ENCODE peak calls at places on chromosomes 16 and 17, in nine cellular contexts. W is upper lobe of right lung; C is GM23248; P is uterus; M is CD8-positive, alpha-beta T cell; V is body of pancreas; I is heart right ventricle; B is PC-9; G is PC-3. U is an unnamed sample. For H3K27me3, the result is how much of the 10 kb centered on the place peaks cover.

GRCh38 chr16:48676836-48677235 is 66.9 kb upstream of the N4BP1 start:
- DNase-seq in W (no peak), C (peak), P (no peak), M (no peak), V (no peak), I (no peak), B (no peak), G (peak), U (no peak)

GRCh38 chr17:79812969-79813825 is 16.3 kb upstream of the CBX8 start:
- DNase-seq in W (no peak), C (peak), P (no peak), M (no peak), V (no peak), I (no peak), B (no peak), G (no peak), U (no peak)

GRCh38 chr16:73179671-73180370 is 131.9 kb upstream of the ZFHX3 start:
- DNase-seq in W (no peak), C (no peak), P (peak), M (no peak), V (peak), I (peak), B (no peak), G (no peak), U (no peak)

GRCh38 chr16:78364501-78364900 is 265.0 kb downstream of the WWOX start:
- DNase-seq in W (no peak), C (no peak), P (no peak), M (no peak), V (no peak), I (no peak), B (no peak), G (no peak), U (no peak)

GRCh38 chr17:36920032-36921000 is 17.0 kb upstream of the LHX1 start:
- DNase-seq in W (no peak), C (no peak), P (no peak), M (no peak), V (no peak), I (no peak), B (peak), G (peak), U (no peak)

GRCh38 chr16:66512589-66513404 is 37.1 kb downstream of the TK2 start:
- DNase-seq in W (no peak), C (peak), P (no peak), M (no peak), V (no peak), I (no peak), B (peak), G (peak), U (no peak)

GRCh38 chr17:65355246-65355645 is 206.2 kb downstream of the AXIN2 start:
- DNase-seq in W (no peak), C (no peak), P (no peak), M (no peak), V (no peak), I (no peak), B (no peak), G (peak), U (no peak)

GRCh38 chr17:74737299-74738050 is 419 bp downstream of the RAB37 start:
- DNase-seq in W (no peak), C (peak), P (no peak), M (no peak), V (no peak), I (no peak), B (no peak), G (peak), U (no peak)

GRCh38 chr17:45768000-45768399 is 16.1 kb upstream of the CRHR1 start:
- DNase-seq in W (no peak), C (peak), P (no peak), M (no peak), V (no peak), I (no peak), B (no peak), G (peak), U (no peak)

GRCh38 chr17:3659541-3660111 is 8.8 kb downstream of the TAX1BP3 start:
- DNase-seq in W (no peak), C (peak), P (peak), M (no peak), V (peak), I (peak), B (peak), G (peak), U (no peak)

GRCh38 chr17:4980644-4981216 is 6.7 kb downstream of the CAMTA2 start:
- DNase-seq in W (no peak), C (peak), P (no peak), M (no peak), V (peak), I (no peak), B (no peak), G (peak), U (no peak)

GRCh38 chr16:8958344-8958808 is 5.3 kb downstream of the USP7 start:
- DNase-seq in W (no peak), C (peak), P (peak), M (no peak), V (peak), I (no peak), B (no peak), G (peak), U (no peak)

GRCh38 chr17:31112001-31112661 is 17.4 kb downstream of the NF1 start:
- DNase-seq in W (no peak), C (peak), P (no peak), M (no peak), V (no peak), I (no peak), B (no peak), G (no peak), U (no peak)

GRCh38 chr16:63787014-63787413 is 1334.8 kb downstream of the CDH11 start:
- DNase-seq in W (no peak), C (no peak), P (no peak), M (no peak), V (no peak), I (no peak), B (no peak), G (no peak), U (no peak)

GRCh38 chr17:17516941-17517720 is 20.9 kb upstream of the RASD1 start:
- DNase-seq in W (no peak), C (no peak), P (no peak), M (no peak), V (no peak), I (no peak), B (no peak), G (no peak), U (no peak)

GRCh38 chr17:35868791-35869190 is at the start of gene HEATR9:
- DNase-seq in W (no peak), C (no peak), P (no peak), M (no peak), V (no peak), I (no peak), B (no peak), G (no peak), U (no peak)

GRCh38 chr16:26050489-26050888 is 358.7 kb downstream of the HS3ST4 start:
- DNase-seq in W (no peak), C (no peak), P (no peak), M (no peak), V (no peak), I (no peak), B (no peak), G (no peak), U (no peak)

GRCh38 chr16:70522216-70523000 is 946 bp downstream of the COG4 start:
- DNase-seq in W (no peak), C (no peak), P (no peak), M (no peak), V (no peak), I (no peak), B (no peak), G (no peak), U (no peak)

GRCh38 chr16:5634781-5635180 is 537.2 kb upstream of the EEF2KMT start:
- DNase-seq in W (no peak), C (no peak), P (no peak), M (no peak), V (no peak), I (no peak), B (no peak), G (no peak), U (no peak)
- H3K27ac ChIP-seq in W (no peak), C (no peak), P (no peak), M (no peak), V (no peak), I (no peak), B (no peak), G (no peak), U (no peak)

GRCh38 chr17:46814446-46814845 is 4.0 kb downstream of the WNT3 start:
- DNase-seq in W (no peak), C (no peak), P (no peak), M (no peak), V (no peak), I (no peak), B (no peak), G (no peak), U (no peak)
- H3K27me3 ChIP-seq in W (under half), C (under half), P (under half), M (under half), V (under half), I (half or more), B (under half), G (under half), U (under half)

DNA sequence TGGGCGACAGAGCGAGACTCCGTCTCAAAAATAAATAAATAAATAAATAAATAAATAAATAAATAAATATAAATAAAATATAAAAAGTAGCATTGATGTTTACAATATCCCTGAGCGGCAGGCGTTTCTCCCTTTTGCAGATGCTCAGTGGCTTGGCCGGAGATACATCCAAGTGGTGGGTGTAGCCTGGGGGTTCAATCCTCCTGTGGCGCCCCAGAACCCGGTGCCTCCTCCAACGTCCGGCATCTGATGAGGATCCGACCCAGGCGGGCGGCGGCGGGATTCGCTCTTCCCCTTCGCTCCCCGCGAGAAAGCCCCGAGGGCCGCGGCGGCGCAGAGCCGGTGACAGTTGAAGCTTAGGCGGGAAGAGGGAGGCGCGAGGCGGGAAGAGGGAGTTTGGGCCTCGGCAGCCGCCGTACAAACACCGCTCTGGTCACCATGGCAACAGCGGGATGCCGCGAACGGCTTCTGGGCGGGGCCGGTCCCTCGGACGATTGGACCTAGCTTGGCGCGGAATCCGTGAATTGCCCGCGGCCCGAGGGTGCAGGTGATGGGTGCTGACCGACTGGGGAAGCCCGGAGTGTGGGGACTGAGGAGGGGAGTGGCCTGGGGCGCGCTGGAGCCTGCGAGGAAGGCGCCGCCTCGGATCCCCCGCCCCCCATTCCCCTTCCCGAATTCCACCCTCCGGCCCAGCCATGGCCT is 12.7 kb upstream of the ALDOA start:
- DNase-seq in W (peak), C (peak), P (peak), M (peak), V (peak), I (peak), B (peak), G (peak), U (peak)
- H3K27ac ChIP-seq in W (peak), C (peak), P (peak), M (no peak), V (no peak), I (no peak), B (peak), G (peak), U (peak)

DNA sequence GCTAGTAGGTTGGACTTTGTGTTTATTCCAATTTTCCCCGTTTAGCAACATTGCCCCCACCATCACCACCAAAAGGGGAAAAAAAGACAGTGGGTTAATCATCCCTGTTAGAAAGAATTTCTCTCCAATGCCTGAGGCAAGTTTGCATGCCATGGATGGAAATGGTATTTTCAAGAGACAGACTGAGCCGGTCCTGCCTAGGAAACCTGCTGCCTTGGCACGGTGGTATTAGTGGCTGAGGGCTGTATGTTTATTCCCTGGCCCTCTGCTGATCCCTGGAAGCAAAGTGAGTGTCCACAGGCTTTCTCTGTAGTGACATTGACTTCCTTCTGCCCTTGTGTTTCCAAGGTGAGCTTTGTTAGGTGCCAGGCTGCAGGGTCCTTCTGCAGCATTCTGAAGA is 427.0 kb upstream of the RBFOX1 start:
- DNase-seq in W (no peak), C (no peak), P (no peak), M (no peak), V (no peak), I (no peak), B (no peak), G (no peak), U (no peak)
- H3K27me3 ChIP-seq in W (under half), C (under half), P (under half), M (under half), V (under half), I (under half), B (under half), G (under half), U (under half)

GRCh38 chr16:89312598-89313299 is 95.2 kb downstream of the ZNF778 start:
- DNase-seq in W (no peak), C (no peak), P (no peak), M (no peak), V (no peak), I (no peak), B (no peak), G (no peak), U (no peak)
- H3K27ac ChIP-seq in W (no peak), C (no peak), P (no peak), M (no peak), V (no peak), I (no peak), B (no peak), G (no peak), U (peak)

GRCh38 chr16:1069154-1069553 is 3.4 kb upstream of the SSTR5 start:
- DNase-seq in W (no peak), C (no peak), P (no peak), M (no peak), V (peak), I (no peak), B (no peak), G (no peak), U (no peak)

GRCh38 chr16:1067629-1068028 is 4.9 kb upstream of the SSTR5 start:
- DNase-seq in W (no peak), C (no peak), P (no peak), M (no peak), V (no peak), I (no peak), B (no peak), G (no peak), U (no peak)

GRCh38 chr16:1066584-1067172 is 5.9 kb upstream of the SSTR5 start:
- DNase-seq in W (no peak), C (no peak), P (no peak), M (no peak), V (no peak), I (no peak), B (no peak), G (no peak), U (no peak)

GRCh38 chr16:1070084-1070987 is 2.2 kb upstream of the SSTR5 start:
- DNase-seq in W (no peak), C (no peak), P (no peak), M (no peak), V (no peak), I (no peak), B (no peak), G (no peak), U (no peak)

DNA sequence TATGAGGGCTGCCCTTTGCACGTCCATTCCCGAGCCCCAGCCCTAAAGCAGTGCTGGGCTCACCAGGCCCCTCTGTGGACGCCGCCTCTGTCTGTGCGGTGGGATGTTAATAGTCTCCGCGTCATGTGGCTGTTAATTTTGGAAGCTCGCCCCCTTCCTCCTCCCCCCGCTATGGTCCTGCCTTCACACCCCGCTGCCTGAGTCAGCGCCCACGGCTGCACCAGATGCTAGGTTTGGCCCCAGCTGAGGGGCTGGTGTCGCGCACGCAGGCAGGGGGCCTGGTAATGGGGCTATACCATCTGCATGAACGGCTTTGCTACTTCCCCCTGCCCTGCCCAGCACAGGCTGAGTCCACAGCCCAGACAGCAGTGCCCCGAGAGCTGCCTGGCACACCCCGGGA is 4.1 kb upstream of the SSTR5 start:
- DNase-seq in W (no peak), C (no peak), P (no peak), M (no peak), V (no peak), I (no peak), B (no peak), G (no peak), U (no peak)
- H3K27me3 ChIP-seq in W (half or more), C (under half), P (under half), M (under half), V (under half), I (half or more), B (under half), G (under half), U (under half)

GRCh38 chr17:9647014-9647413 is 1.7 kb downstream of the USP43 start:
- DNase-seq in W (no peak), C (no peak), P (no peak), M (no peak), V (peak), I (no peak), B (peak), G (peak), U (no peak)

GRCh38 chr17:9645858-9646555 is 690 bp downstream of the USP43 start:
- DNase-seq in W (peak), C (peak), P (no peak), M (no peak), V (peak), I (peak), B (peak), G (peak), U (no peak)

GRCh38 chr17:9646556-9646905 is 1.2 kb downstream of the USP43 start:
- DNase-seq in W (no peak), C (no peak), P (no peak), M (no peak), V (no peak), I (no peak), B (no peak), G (no peak), U (no peak)

GRCh38 chr17:9644910-9645751 is at the start of gene USP43:
- DNase-seq in W (peak), C (peak), P (no peak), M (no peak), V (peak), I (no peak), B (peak), G (peak), U (no peak)

DNA sequence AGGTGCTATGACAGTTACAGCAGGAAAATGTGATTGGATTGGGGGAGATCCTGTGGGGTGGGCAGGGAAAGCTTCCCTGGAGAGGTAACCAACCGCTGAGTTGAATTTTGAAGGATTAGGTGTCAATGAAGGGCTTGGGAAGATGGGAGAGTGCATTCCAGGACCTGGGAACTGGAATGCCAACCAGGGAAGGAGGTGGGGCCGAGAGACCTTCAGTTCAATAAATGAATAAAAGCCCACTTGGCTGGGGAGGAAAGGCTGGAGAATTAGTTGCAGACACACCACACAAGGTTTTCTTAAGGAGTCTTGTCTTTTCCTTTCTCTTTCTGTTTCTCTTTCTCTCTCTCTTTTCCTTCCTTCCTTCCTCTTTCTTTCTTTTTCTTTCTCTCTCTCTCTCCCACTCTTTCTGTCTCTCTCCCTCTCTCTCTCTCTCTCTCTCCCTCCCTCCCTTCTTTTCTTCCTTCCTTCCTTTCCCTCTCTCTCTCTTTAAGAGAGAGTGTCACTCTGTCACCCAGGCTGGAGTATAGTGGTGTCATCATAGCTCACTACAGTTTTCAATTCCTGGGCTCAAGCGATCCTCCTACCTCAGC is 3.3 kb downstream of the USP43 start:
- DNase-seq in W (no peak), C (no peak), P (no peak), M (no peak), V (no peak), I (no peak), B (no peak), G (no peak), U (no peak)
- H3K27ac ChIP-seq in W (no peak), C (no peak), P (no peak), M (no peak), V (no peak), I (no peak), B (peak), G (peak), U (no peak)

DNA sequence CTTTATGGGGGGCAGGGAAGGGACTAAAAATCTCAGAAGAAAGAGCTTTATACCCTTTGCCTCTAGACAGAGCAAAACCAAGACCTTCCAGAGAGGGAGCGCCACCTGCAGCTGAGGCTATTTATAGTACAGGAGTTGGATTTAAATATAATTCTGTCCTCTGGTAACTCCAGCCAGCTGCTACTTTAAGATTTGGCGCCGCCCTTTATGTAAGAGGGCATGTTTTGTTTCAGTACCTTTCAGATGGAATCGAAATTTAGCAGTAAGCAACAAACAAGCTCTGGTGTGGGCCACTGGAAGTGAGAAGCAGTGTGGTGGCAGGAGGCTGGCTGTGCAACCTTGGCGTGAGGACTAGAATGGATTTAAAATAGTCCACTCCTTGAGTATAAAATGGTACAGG is 5.2 kb upstream of the GUCY2D start:
- DNase-seq in W (no peak), C (peak), P (no peak), M (peak), V (peak), I (peak), B (peak), G (peak), U (no peak)
- H3K27me3 ChIP-seq in W (half or more), C (under half), P (under half), M (under half), V (under half), I (under half), B (under half), G (under half), U (under half)

GRCh38 chr16:68093816-68094613 is 8.8 kb downstream of the NFATC3 start:
- DNase-seq in W (no peak), C (peak), P (no peak), M (no peak), V (no peak), I (no peak), B (no peak), G (peak), U (no peak)
- H3K27ac ChIP-seq in W (no peak), C (peak), P (no peak), M (no peak), V (no peak), I (no peak), B (no peak), G (no peak), U (no peak)

DNA sequence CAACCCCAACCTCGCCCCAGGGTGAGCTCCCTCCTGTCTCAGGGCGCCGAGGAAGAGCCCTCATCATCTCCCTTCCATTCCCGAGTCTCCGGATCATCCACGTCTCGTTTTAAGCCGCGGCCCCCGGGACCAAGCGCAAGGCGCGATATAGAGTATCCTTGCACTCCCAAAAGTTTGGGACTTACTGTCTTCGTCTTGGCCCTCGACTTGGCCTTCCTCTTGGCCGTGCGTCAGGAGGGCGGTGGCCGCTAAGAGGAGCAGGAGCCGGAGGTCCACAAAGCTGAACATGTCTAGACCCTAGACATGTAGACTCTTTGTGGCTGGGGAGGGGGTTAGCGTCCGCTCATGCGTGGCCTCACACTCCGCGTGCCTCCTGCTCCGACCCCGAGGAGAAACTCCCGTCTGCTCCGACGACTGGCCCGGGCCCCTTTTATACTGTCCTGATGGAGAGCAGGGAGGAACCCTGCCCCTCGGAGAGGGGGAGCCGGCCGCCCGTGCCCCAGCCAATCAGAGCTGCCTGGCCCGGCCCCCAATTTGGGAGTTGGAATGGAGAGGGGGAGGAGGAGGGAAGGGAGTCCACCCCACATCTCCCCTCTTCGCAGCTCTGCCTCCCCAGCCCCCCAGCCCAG is at the start of gene COL1A1:
- DNase-seq in W (peak), C (peak), P (peak), M (no peak), V (peak), I (peak), B (no peak), G (no peak), U (no peak)
- H3K27me3 ChIP-seq in W (under half), C (under half), P (under half), M (under half), V (under half), I (under half), B (half or more), G (under half), U (under half)